ENCODE peak calls at places on chromosomes 7 and 10, in five cellular contexts. One of them, this sample, is unnamed.

GRCh38 chr7:33793616-33794015 is 111.7 kb upstream of the BMPER start:
- DNase-seq in epithelial cell of esophagus: no peak
- DNase-seq in astrocyte of the spinal cord: no peak
- DNase-seq in AG04449: no peak
- DNase-seq in adrenal gland: no peak
- DNase-seq in this sample: no peak

GRCh38 chr7:34070486-34071323 is 165.4 kb downstream of the BMPER start:
- DNase-seq in adrenal gland: no peak
- DNase-seq in astrocyte of the spinal cord: peak
- DNase-seq in AG04449: no peak
- DNase-seq in epithelial cell of esophagus: no peak
- DNase-seq in this sample: no peak

GRCh38 chr10:123974406-123974805 is 82.8 kb upstream of the CPXM2 start:
- DNase-seq in AG04449: no peak
- DNase-seq in adrenal gland: no peak
- DNase-seq in epithelial cell of esophagus: peak
- DNase-seq in astrocyte of the spinal cord: peak
- DNase-seq in this sample: no peak

GRCh38 chr7:35508623-35509400 is 186.1 kb downstream of the HERPUD2 start:
- DNase-seq in adrenal gland: no peak
- DNase-seq in AG04449: no peak
- DNase-seq in astrocyte of the spinal cord: no peak
- DNase-seq in epithelial cell of esophagus: peak
- DNase-seq in this sample: no peak

GRCh38 chr10:129626801-129627434 is 159.9 kb downstream of the MGMT start:
- DNase-seq in adrenal gland: no peak
- DNase-seq in epithelial cell of esophagus: no peak
- DNase-seq in AG04449: no peak
- DNase-seq in astrocyte of the spinal cord: peak
- DNase-seq in this sample: peak

GRCh38 chr7:39228946-39229345 is 251.2 kb downstream of the POU6F2 start:
- DNase-seq in epithelial cell of esophagus: no peak
- DNase-seq in astrocyte of the spinal cord: peak
- DNase-seq in adrenal gland: no peak
- DNase-seq in AG04449: peak
- DNase-seq in this sample: no peak

GRCh38 chr10:79454259-79454658 is 8.8 kb upstream of the ZCCHC24 start:
- DNase-seq in epithelial cell of esophagus: peak
- DNase-seq in astrocyte of the spinal cord: peak
- DNase-seq in AG04449: no peak
- DNase-seq in adrenal gland: peak
- DNase-seq in this sample: peak

GRCh38 chr10:102633282-102633681 is 11.0 kb upstream of the TRIM8 start:
- DNase-seq in adrenal gland: peak
- DNase-seq in AG04449: no peak
- DNase-seq in astrocyte of the spinal cord: peak
- DNase-seq in epithelial cell of esophagus: peak
- DNase-seq in this sample: no peak

GRCh38 chr10:12549297-12549696 is 199.9 kb downstream of the CAMK1D start:
- DNase-seq in astrocyte of the spinal cord: no peak
- DNase-seq in epithelial cell of esophagus: no peak
- DNase-seq in AG04449: no peak
- DNase-seq in adrenal gland: no peak
- DNase-seq in this sample: no peak

GRCh38 chr10:89475567-89475966 is 59.8 kb downstream of the SLC16A12 start:
- DNase-seq in AG04449: no peak
- DNase-seq in astrocyte of the spinal cord: peak
- DNase-seq in adrenal gland: no peak
- DNase-seq in epithelial cell of esophagus: no peak
- DNase-seq in this sample: peak
- H3K4me3 ChIP-seq in AG04449: no peak
- H3K4me3 ChIP-seq in astrocyte of the spinal cord: no peak
- H3K4me3 ChIP-seq in adrenal gland: no peak
- H3K4me3 ChIP-seq in epithelial cell of esophagus: no peak
- H3K4me3 ChIP-seq in this sample: no peak

GRCh38 chr7:45342236-45342635 is 184.6 kb downstream of the RAMP3 start:
- DNase-seq in astrocyte of the spinal cord: no peak
- DNase-seq in epithelial cell of esophagus: no peak
- DNase-seq in AG04449: no peak
- DNase-seq in adrenal gland: no peak
- DNase-seq in this sample: no peak
- H3K4me3 ChIP-seq in astrocyte of the spinal cord: no peak
- H3K4me3 ChIP-seq in epithelial cell of esophagus: no peak
- H3K4me3 ChIP-seq in AG04449: no peak
- H3K4me3 ChIP-seq in adrenal gland: no peak
- H3K4me3 ChIP-seq in this sample: no peak

GRCh38 chr7:620885-621284 is 101.2 kb upstream of the PDGFA start:
- DNase-seq in AG04449: no peak
- DNase-seq in adrenal gland: no peak
- DNase-seq in epithelial cell of esophagus: no peak
- DNase-seq in astrocyte of the spinal cord: peak
- DNase-seq in this sample: no peak

GRCh38 chr7:617614-618538 is 98.2 kb upstream of the PDGFA start:
- DNase-seq in astrocyte of the spinal cord: no peak
- DNase-seq in adrenal gland: no peak
- DNase-seq in AG04449: no peak
- DNase-seq in epithelial cell of esophagus: no peak
- DNase-seq in this sample: no peak

GRCh38 chr7:619356-619840 is 99.8 kb upstream of the PDGFA start:
- DNase-seq in AG04449: no peak
- DNase-seq in epithelial cell of esophagus: no peak
- DNase-seq in astrocyte of the spinal cord: no peak
- DNase-seq in adrenal gland: no peak
- DNase-seq in this sample: no peak

GRCh38 chr7:620052-620451 is 100.4 kb upstream of the PDGFA start:
- DNase-seq in astrocyte of the spinal cord: peak
- DNase-seq in epithelial cell of esophagus: peak
- DNase-seq in AG04449: no peak
- DNase-seq in adrenal gland: no peak
- DNase-seq in this sample: no peak

DNA sequence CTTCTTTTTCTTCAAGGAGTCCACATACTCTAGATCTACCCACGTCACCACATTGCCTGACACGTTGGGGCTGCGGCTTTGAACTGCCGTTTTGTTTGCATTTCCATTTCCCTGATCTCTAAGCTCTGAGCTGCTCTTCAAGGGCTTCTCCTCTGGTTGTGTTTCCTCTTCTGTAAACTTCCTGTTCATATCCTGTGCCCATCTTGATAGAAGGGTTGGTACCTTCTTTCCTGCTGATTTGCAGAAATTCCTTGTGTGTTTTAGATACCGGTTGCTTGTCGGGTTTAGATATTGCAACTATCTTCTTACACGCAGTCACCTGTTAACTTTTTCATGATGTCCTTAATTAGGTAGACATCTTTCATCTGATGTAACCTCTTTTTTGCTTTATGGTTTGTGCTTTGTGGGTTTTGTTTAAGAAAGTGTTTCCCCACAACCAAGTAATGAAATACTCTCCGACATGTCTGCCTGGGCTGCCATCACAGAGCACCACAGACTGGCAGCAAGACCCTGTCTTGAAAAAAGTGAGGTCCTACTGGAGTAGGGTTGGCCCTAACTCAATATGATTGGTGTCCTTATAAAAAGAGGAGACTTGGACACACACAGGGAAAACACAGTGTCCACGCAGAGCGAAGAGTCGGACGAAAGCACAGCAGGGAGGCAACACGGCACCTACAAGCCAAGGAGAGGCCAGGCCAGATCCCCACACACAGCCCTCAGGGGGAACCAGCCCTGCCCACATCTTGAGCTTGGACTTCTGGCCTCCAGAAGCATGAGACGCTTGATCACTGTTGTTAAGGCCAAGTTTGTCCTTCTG is 99.1 kb upstream of the PDGFA start:
- DNase-seq in adrenal gland: no peak
- DNase-seq in AG04449: no peak
- DNase-seq in astrocyte of the spinal cord: no peak
- DNase-seq in epithelial cell of esophagus: no peak
- DNase-seq in this sample: no peak
- H3K4me3 ChIP-seq in adrenal gland: no peak
- H3K4me3 ChIP-seq in AG04449: no peak
- H3K4me3 ChIP-seq in astrocyte of the spinal cord: no peak
- H3K4me3 ChIP-seq in epithelial cell of esophagus: no peak
- H3K4me3 ChIP-seq in this sample: no peak

DNA sequence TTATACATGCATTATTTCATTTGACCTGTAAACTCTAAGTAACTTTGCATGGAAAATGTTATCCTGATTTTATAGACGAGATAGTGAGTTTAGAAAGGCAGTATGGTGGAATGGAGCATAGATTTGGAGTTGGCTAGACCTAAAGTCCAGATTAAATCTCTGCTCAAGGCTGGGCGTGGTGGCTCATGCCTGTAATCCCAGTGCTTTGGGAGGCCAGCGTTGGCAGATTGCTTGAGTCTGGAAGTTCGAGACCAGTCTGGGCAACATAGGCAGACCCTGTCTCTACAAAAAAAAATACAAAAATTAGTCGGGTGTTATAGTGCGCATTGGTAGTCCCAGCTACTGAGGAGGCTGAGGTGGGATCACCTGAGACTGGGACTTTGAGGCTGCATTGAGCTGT is 9.4 kb downstream of the PTEN start:
- DNase-seq in epithelial cell of esophagus: no peak
- DNase-seq in astrocyte of the spinal cord: no peak
- DNase-seq in adrenal gland: no peak
- DNase-seq in AG04449: no peak
- DNase-seq in this sample: no peak
- H3K4me3 ChIP-seq in epithelial cell of esophagus: no peak
- H3K4me3 ChIP-seq in astrocyte of the spinal cord: no peak
- H3K4me3 ChIP-seq in adrenal gland: no peak
- H3K4me3 ChIP-seq in AG04449: no peak
- H3K4me3 ChIP-seq in this sample: no peak

GRCh38 chr10:89156161-89156560 is 51.0 kb downstream of the CH25H start:
- DNase-seq in epithelial cell of esophagus: no peak
- DNase-seq in astrocyte of the spinal cord: no peak
- DNase-seq in AG04449: no peak
- DNase-seq in adrenal gland: no peak
- DNase-seq in this sample: no peak
- H3K4me3 ChIP-seq in epithelial cell of esophagus: no peak
- H3K4me3 ChIP-seq in astrocyte of the spinal cord: no peak
- H3K4me3 ChIP-seq in AG04449: no peak
- H3K4me3 ChIP-seq in adrenal gland: no peak
- H3K4me3 ChIP-seq in this sample: no peak

GRCh38 chr7:117362294-117362693 is 39.4 kb upstream of the WNT2 start:
- DNase-seq in AG04449: no peak
- DNase-seq in astrocyte of the spinal cord: no peak
- DNase-seq in epithelial cell of esophagus: no peak
- DNase-seq in adrenal gland: no peak
- DNase-seq in this sample: no peak
- H3K4me3 ChIP-seq in AG04449: no peak
- H3K4me3 ChIP-seq in astrocyte of the spinal cord: no peak
- H3K4me3 ChIP-seq in epithelial cell of esophagus: no peak
- H3K4me3 ChIP-seq in adrenal gland: no peak
- H3K4me3 ChIP-seq in this sample: no peak

DNA sequence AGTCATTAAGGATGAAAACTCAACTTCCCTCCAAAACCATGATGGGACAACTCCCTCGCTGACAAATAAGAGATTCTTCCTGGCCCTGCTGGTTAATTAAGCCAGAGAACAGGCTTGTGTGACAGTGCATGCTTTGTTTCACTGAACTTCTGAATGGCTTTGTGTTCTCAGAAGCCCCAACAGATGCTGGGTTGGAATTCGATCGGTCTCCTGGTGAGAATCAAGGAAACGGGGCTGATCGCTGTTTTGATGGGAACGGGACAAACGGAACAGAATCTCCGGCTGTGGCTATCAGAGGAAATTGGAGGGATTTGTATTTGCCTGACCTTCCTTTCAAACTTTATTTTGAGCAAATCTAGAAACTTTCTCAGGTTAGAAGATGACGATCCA is 145.0 kb downstream of the RNF216 start:
- DNase-seq in astrocyte of the spinal cord: no peak
- DNase-seq in epithelial cell of esophagus: no peak
- DNase-seq in adrenal gland: no peak
- DNase-seq in AG04449: no peak
- DNase-seq in this sample: no peak
- H3K4me3 ChIP-seq in astrocyte of the spinal cord: no peak
- H3K4me3 ChIP-seq in epithelial cell of esophagus: no peak
- H3K4me3 ChIP-seq in adrenal gland: no peak
- H3K4me3 ChIP-seq in AG04449: no peak
- H3K4me3 ChIP-seq in this sample: no peak

GRCh38 chr7:144001543-144001942 is 1.4 kb downstream of the OR6B1 start:
- DNase-seq in AG04449: no peak
- DNase-seq in adrenal gland: no peak
- DNase-seq in astrocyte of the spinal cord: no peak
- DNase-seq in epithelial cell of esophagus: no peak
- DNase-seq in this sample: no peak
- H3K4me3 ChIP-seq in AG04449: no peak
- H3K4me3 ChIP-seq in adrenal gland: no peak
- H3K4me3 ChIP-seq in astrocyte of the spinal cord: no peak
- H3K4me3 ChIP-seq in epithelial cell of esophagus: no peak
- H3K4me3 ChIP-seq in this sample: no peak

GRCh38 chr7:140042386-140042670 is 20.4 kb downstream of the PARP12 start:
- DNase-seq in AG04449: no peak
- DNase-seq in adrenal gland: peak
- DNase-seq in epithelial cell of esophagus: no peak
- DNase-seq in astrocyte of the spinal cord: no peak
- DNase-seq in this sample: no peak

GRCh38 chr7:140044251-140044650 is 18.5 kb downstream of the PARP12 start:
- DNase-seq in AG04449: no peak
- DNase-seq in astrocyte of the spinal cord: no peak
- DNase-seq in adrenal gland: no peak
- DNase-seq in epithelial cell of esophagus: peak
- DNase-seq in this sample: no peak

GRCh38 chr7:140039896-140040295 is 22.9 kb downstream of the PARP12 start:
- DNase-seq in AG04449: no peak
- DNase-seq in astrocyte of the spinal cord: no peak
- DNase-seq in adrenal gland: peak
- DNase-seq in epithelial cell of esophagus: no peak
- DNase-seq in this sample: no peak

GRCh38 chr7:140039071-140039470 is 23.7 kb downstream of the PARP12 start:
- DNase-seq in epithelial cell of esophagus: no peak
- DNase-seq in adrenal gland: peak
- DNase-seq in astrocyte of the spinal cord: no peak
- DNase-seq in AG04449: no peak
- DNase-seq in this sample: no peak

DNA sequence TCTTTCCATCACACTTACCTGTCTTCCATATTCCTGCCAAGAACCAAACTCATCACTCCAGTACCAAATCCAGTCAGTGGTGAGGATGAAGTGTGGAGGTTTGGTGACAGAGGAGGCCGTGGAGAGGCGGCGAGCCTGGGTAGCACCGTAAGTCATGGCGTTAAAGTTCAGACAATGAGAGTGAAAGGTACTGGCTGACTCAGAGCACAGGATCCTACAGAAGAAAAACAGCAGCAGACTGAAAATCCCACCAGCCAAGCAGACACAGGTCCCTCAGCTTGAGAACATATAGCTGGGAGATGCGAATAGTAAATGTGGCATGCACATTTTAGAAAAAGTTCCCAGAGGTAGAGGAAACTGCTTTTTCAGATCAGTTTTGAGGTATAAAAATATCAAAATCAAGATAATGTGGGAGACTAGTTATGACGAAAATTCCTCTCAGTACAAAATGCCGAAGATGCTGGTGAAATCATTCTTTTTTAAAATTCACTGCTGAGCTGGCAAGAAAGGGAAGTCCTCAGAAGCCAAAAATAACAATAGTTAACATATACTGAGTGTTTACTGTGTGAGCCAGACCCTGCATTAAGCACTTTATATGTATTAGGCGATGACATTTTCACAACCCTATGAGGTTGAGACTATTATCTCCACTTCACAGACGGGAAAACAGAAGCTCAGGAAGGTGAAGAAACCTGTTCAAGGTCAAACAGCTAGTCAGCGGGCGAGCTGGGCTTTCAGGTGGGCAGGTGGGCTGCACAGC is 20.9 kb downstream of the PARP12 start:
- DNase-seq in AG04449: peak
- DNase-seq in epithelial cell of esophagus: no peak
- DNase-seq in astrocyte of the spinal cord: peak
- DNase-seq in adrenal gland: peak
- DNase-seq in this sample: peak
- H3K4me3 ChIP-seq in AG04449: no peak
- H3K4me3 ChIP-seq in epithelial cell of esophagus: no peak
- H3K4me3 ChIP-seq in astrocyte of the spinal cord: no peak
- H3K4me3 ChIP-seq in adrenal gland: no peak
- H3K4me3 ChIP-seq in this sample: no peak

GRCh38 chr10:72712136-72712535 is 20.2 kb downstream of the MCU start:
- DNase-seq in astrocyte of the spinal cord: peak
- DNase-seq in adrenal gland: no peak
- DNase-seq in AG04449: no peak
- DNase-seq in epithelial cell of esophagus: no peak
- DNase-seq in this sample: no peak
- H3K4me3 ChIP-seq in astrocyte of the spinal cord: no peak
- H3K4me3 ChIP-seq in adrenal gland: no peak
- H3K4me3 ChIP-seq in AG04449: no peak
- H3K4me3 ChIP-seq in epithelial cell of esophagus: no peak
- H3K4me3 ChIP-seq in this sample: no peak